ENCODE peak calls at places on chromosome 12, in six cellular contexts. I is substantia nigra; W is EH; G is activated naive CD8-positive, alpha-beta T cell treated with anti-CD3 and anti-CD28 coated beads, Interleukin-2, amount 50 U/mL, for 24 hours; U is A549; Y is NCI-H524 treated with DMSO at 0.1 percent for 48 hours. Z is an unnamed sample.

GRCh38 chr12:24856541-24856940 is 92.4 kb downstream of the BCAT1 start:
- DNase-seq in I (no peak), W (no peak), G (no peak), U (no peak), Y (no peak), Z (no peak)

GRCh38 chr12:129467289-129467688 is 436.5 kb downstream of the TMEM132D start:
- DNase-seq in I (no peak), W (no peak), G (no peak), U (no peak), Y (no peak), Z (no peak)

GRCh38 chr12:110088936-110089335 is 35.2 kb upstream of the IFT81 start:
- DNase-seq in I (no peak), W (no peak), G (no peak), U (no peak), Y (no peak), Z (no peak)

GRCh38 chr12:108297895-108298760 is 41.0 kb downstream of the CMKLR1 start:
- DNase-seq in I (no peak), W (no peak), G (no peak), U (no peak), Y (no peak), Z (no peak)

GRCh38 chr12:1533205-1533601 is 61.2 kb downstream of the FBXL14 start:
- DNase-seq in I (no peak), W (peak), G (peak), U (no peak), Y (no peak), Z (no peak)

GRCh38 chr12:99130808-99131538 is 485.9 kb downstream of the APAF1 start:
- DNase-seq in I (no peak), W (no peak), G (no peak), U (no peak), Y (no peak), Z (no peak)

GRCh38 chr12:59619461-59620240 is 23.8 kb downstream of the SLC16A7 start:
- DNase-seq in I (no peak), W (no peak), G (no peak), U (no peak), Y (no peak), Z (no peak)

GRCh38 chr12:78870539-78870938 is 6.0 kb downstream of the SYT1 start:
- DNase-seq in I (no peak), W (no peak), G (no peak), U (no peak), Y (no peak), Z (no peak)

GRCh38 chr12:98752726-98753125 is 107.6 kb downstream of the APAF1 start:
- DNase-seq in I (no peak), W (peak), G (no peak), U (no peak), Y (no peak), Z (peak)

GRCh38 chr12:5965950-5966383 is 20.9 kb upstream of the ANO2 start:
- DNase-seq in I (peak), W (peak), G (peak), U (peak), Y (no peak), Z (peak)

GRCh38 chr12:130924946-130925345 is 28.8 kb upstream of the ADGRD1 start:
- DNase-seq in I (no peak), W (no peak), G (no peak), U (no peak), Y (no peak), Z (no peak)